ENCODE peak calls at places on chromosome 11, in nine cellular contexts. O is fibroblast of mammary gland, I is tibial nerve, Z is neural progenitor cell, F is heart right ventricle, M is fibroblast of villous mesenchyme, K is glutamatergic neuron, Q is AG04450, C is psoas muscle. S is an unnamed sample.

GRCh38 chr11:77046060-77046501 is 11.9 kb downstream of the B3GNT6 start:
- DNase-seq in O (peak; percentile 5), Q (no peak), C (no peak), I (no peak), Z (peak; percentile 76), M (no peak), K (peak; percentile 83), F (peak; percentile 29), S (peak; percentile 89)

GRCh38 chr11:124301482-124301881 is 12.3 kb downstream of the OR8D1 start:
- DNase-seq in O (peak; percentile 75), C (no peak), Q (no peak), Z (no peak), I (no peak), K (no peak), F (no peak), M (peak; percentile 61), S (no peak)

GRCh38 chr11:116461789-116462188 is 311.0 kb downstream of the BUD13 start:
- DNase-seq in F (no peak), O (no peak), C (no peak), Q (no peak), M (no peak), K (peak; percentile 83), Z (peak; percentile 28), I (no peak), S (no peak)

GRCh38 chr11:87256694-87257340 is 219.1 kb downstream of the TMEM135 start:
- DNase-seq in K (no peak), F (no peak), I (no peak), M (no peak), Q (no peak), O (no peak), C (no peak), Z (no peak), S (no peak)

GRCh38 chr11:70853103-70853830 is 399.1 kb downstream of the SHANK2 start:
- DNase-seq in Z (no peak), I (no peak), F (no peak), Q (no peak), O (no peak), K (no peak), M (peak; percentile 6), C (no peak), S (no peak)

GRCh38 chr11:116471608-116472007 is 301.2 kb downstream of the BUD13 start:
- DNase-seq in F (no peak), K (no peak), I (no peak), O (peak; percentile 1), Z (no peak), C (no peak), M (no peak), Q (no peak), S (peak; percentile 31)

GRCh38 chr11:113553905-113554304 is 78.7 kb upstream of the DRD2 start:
- DNase-seq in M (no peak), Q (no peak), O (no peak), Z (peak; percentile 31), F (no peak), C (no peak), K (peak; percentile 63), I (no peak), S (no peak)

GRCh38 chr11:18769802-18770456 is 21.7 kb downstream of the PTPN5 start:
- DNase-seq in C (no peak), Q (no peak), Z (no peak), K (no peak), O (no peak), M (no peak), F (no peak), I (no peak), S (peak; percentile 65)

GRCh38 chr11:31582697-31583096 is 73.1 kb downstream of the ELP4 start:
- DNase-seq in C (no peak), O (no peak), M (no peak), F (no peak), K (no peak), Z (peak; percentile 9), Q (no peak), I (no peak), S (no peak)

GRCh38 chr11:12090061-12090572 is 20.3 kb upstream of the MICAL2 start:
- DNase-seq in O (peak; percentile 78), Z (no peak), C (no peak), I (no peak), K (no peak), M (peak; percentile 26), Q (no peak), F (no peak), S (peak; percentile 60)

GRCh38 chr11:128933481-128934178 is 9.0 kb downstream of the TP53AIP1 start:
- DNase-seq in Z (no peak), O (no peak), C (no peak), I (no peak), K (no peak), F (no peak), Q (no peak), M (no peak), S (no peak)

GRCh38 chr11:134864968-134865305 is 452.9 kb upstream of the B3GAT1 start:
- DNase-seq in K (no peak), C (no peak), M (no peak), O (no peak), I (no peak), F (no peak), Z (no peak), Q (no peak), S (no peak)

GRCh38 chr11:92306966-92307504 is 82.4 kb downstream of the FAT3 start:
- DNase-seq in C (no peak), F (no peak), K (no peak), M (no peak), Z (no peak), I (no peak), Q (no peak), O (no peak), S (no peak)

GRCh38 chr11:115521874-115522273 is 17.7 kb upstream of the CADM1 start:
- DNase-seq in O (no peak), Q (no peak), C (no peak), K (no peak), F (no peak), Z (no peak), I (no peak), M (no peak), S (no peak)

GRCh38 chr11:133656100-133656635 is 123.9 kb upstream of the OPCML start:
- DNase-seq in O (no peak), Z (no peak), M (no peak), I (no peak), K (peak; percentile 29), C (no peak), Q (no peak), F (no peak), S (no peak)

GRCh38 chr11:97722065-97722464 is 1298.7 kb upstream of the CNTN5 start:
- DNase-seq in Z (no peak), I (no peak), K (no peak), C (no peak), O (peak; percentile 74), M (peak; percentile 87), F (no peak), Q (peak; percentile 81), S (no peak)

DNA sequence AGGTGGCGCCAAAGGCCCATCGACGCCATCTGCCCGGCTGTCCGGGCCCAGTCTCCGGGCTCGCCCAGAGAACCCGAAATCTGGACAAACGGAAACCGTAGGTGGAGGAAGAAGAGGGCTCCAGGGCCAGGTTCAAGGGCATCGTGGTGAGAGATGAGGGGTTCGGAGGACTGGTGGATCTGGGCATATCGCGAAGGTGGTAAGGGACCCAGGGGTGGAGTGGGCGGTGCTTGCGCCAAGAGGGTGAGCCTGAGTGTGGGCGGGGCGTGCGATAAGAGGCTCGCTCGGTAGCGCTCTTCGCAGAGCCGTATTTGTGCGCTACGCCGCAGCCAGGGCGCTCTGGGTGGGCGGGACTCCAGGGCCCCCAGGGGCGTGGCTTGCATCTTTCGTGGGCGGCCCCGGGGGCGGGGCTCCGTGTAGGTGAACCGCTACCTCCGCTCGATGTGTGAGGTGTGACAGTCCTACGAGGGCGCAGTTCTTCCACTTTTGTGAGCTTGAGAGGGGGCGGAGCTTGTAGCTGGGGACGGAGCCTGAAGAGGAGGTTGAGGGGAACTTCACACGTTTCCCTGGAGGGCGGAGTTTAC is 4.8 kb downstream of the CD248 start:
- DNase-seq in I (peak; percentile 87), Q (peak; percentile 84), O (peak; percentile 87), C (peak; percentile 90), M (peak; percentile 90), Z (peak; percentile 97), K (peak; percentile 86), F (peak; percentile 92), S (peak; percentile 90)
- TF ChIP-seq CTCF in I (peak; percentile 22), Q (peak; percentile 94), O (no peak), C (peak; percentile 90), M (peak; percentile 91), Z (peak; percentile 94), K (no peak), F (peak; percentile 95), S (peak; percentile 75)

DNA sequence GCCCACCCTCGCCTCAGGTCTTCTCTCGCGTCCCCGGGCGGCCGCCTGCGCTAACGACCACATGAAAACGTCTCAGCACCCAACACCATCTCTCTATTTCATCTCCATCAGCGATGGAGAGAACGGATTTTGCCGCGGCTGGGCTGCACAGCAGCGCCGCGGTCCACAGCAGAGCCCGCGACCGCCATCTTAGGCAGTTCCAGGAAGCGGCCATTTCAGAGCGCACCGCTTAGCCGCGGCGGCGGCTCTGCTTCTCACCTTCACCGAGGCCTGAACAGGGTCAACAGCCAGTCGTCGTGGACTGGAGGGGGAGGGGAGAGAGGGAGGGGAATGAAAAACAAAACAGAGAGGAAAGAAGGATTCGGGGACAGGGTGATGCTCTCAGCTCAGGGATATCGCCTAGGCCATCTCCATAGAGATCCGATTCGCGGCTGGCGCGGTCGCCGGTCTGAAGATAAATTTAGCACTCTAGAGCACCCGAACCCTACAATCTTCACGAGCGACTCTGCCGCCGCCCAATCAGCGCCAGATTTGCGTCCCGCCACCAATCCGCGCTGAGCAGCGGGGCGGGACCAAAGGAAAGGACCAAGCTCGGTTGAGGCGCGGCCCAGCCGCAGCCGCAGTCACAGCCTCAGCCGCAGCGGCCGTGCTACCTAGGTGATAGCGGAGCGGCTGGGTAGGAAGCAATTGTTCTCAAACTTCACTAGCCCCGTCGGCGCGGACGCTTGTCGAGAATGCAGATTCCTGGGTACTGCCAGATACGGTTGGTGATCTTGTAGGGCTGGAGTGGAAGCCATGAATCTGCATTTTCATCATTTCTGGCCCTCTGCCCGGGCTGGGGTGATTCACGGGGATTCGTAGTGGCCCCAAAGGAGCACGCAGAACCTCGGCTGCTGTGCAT is at the start of gene ZBED5:
- DNase-seq in Z (peak; percentile 99), M (peak; percentile 98), Q (peak; percentile 91), C (peak; percentile 97), K (peak; percentile 95), O (peak; percentile 96), F (peak; percentile 97), I (peak; percentile 96), S (peak; percentile 95)
- TF ChIP-seq CTCF in Z (peak; percentile 32), M (peak; percentile 9), Q (peak; percentile 25), C (peak; percentile 26), K (no peak), O (no peak), F (peak; percentile 20), I (no peak), S (no peak)

GRCh38 chr11:63592975-63593395 is 21.2 kb downstream of the PLAAT3 start:
- DNase-seq in Q (no peak), Z (peak; percentile 24), M (peak; percentile 25), C (no peak), O (peak; percentile 41), K (peak; percentile 40), F (no peak), I (no peak), S (peak; percentile 44)
- TF ChIP-seq CTCF in Q (peak; percentile 67), Z (peak; percentile 50), M (peak; percentile 66), C (peak; percentile 37), O (peak; percentile 74), K (peak; percentile 34), F (peak; percentile 44), I (peak; percentile 39), S (peak; percentile 54)

DNA sequence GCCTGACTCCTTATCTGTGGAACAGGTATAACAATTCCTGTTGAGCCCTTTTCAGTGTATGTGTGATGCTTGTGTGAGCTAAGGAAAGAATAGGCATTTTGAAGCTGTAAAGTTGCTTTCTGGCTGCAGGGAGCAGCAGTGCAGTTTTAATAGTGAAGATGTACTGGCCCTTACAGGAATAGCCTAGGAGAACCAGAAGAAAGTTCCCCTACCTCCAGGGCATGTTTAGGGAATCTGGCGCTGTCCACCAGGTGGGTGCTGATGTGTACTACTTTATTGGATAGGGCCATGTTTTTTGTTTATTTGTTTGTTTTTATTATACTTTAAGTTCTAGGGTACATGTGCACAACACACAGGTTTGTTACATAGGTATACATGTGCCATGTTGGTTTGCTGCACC is 11.5 kb downstream of the BMAL1 start:
- DNase-seq in C (no peak), Z (peak; percentile 63), M (peak; percentile 39), F (no peak), Q (no peak), I (no peak), O (peak; percentile 37), K (no peak), S (peak; percentile 25)
- TF ChIP-seq CTCF in C (no peak), Z (no peak), M (no peak), F (no peak), Q (no peak), I (no peak), O (no peak), K (no peak), S (no peak)